ENCODE peak calls at places on chromosomes 3 and 15, in eight cellular contexts. C, L, F, K, Z, S, W and G are unnamed samples.

GRCh38 chr3:18630295-18630694 is 205.2 kb upstream of the SATB1 start:
- DNase-seq in C (no peak), L (no peak), F (no peak), K (no peak), Z (no peak), S (no peak), W (no peak), G (no peak)

GRCh38 chr3:52399131-52399530 is 45.8 kb downstream of the SEMA3G start:
- DNase-seq in C (no peak), L (no peak), F (no peak), K (no peak), Z (no peak), S (no peak), W (no peak), G (no peak)

GRCh38 chr3:158528306-158528705 is 42.7 kb upstream of the MLF1 start:
- DNase-seq in C (no peak), L (no peak), F (no peak), K (no peak), Z (no peak), S (no peak), W (no peak), G (no peak)

GRCh38 chr3:145704020-145704419 is 457.0 kb downstream of the PLOD2 start:
- DNase-seq in C (no peak), L (no peak), F (no peak), K (no peak), Z (no peak), S (no peak), W (no peak), G (no peak)

GRCh38 chr15:57172925-57173324 is 203.4 kb upstream of the CGNL1 start:
- DNase-seq in C (no peak), L (no peak), F (peak; percentile 57), K (no peak), Z (no peak), S (no peak), W (no peak), G (no peak)

GRCh38 chr15:27958911-27959598 is 140.1 kb downstream of the OCA2 start:
- DNase-seq in C (no peak), L (no peak), F (peak; percentile 40), K (no peak), Z (no peak), S (no peak), W (no peak), G (no peak)

GRCh38 chr3:129626744-129627349 is 20.4 kb upstream of the PLXND1 start:
- DNase-seq in C (peak; percentile 29), L (peak; percentile 70), F (peak; percentile 81), K (peak; percentile 98), Z (peak; percentile 79), S (peak; percentile 65), W (no peak), G (peak; percentile 49)

GRCh38 chr3:172334743-172335142 is 113.5 kb downstream of the GHSR start:
- DNase-seq in C (no peak), L (no peak), F (no peak), K (no peak), Z (no peak), S (no peak), W (no peak), G (no peak)

GRCh38 chr3:61442696-61443095 is 118.7 kb upstream of the PTPRG start:
- DNase-seq in C (no peak), L (no peak), F (peak; percentile 7), K (no peak), Z (no peak), S (no peak), W (no peak), G (no peak)

GRCh38 chr3:40116478-40117162 is 192.9 kb upstream of the EIF1B start:
- DNase-seq in C (no peak), L (no peak), F (peak; percentile 78), K (no peak), Z (no peak), S (no peak), W (no peak), G (no peak)

GRCh38 chr15:78872155-78872971 is at the start of gene MORF4L1:
- DNase-seq in C (peak; percentile 97), L (peak; percentile 97), F (peak; percentile 94), K (peak; percentile 95), Z (peak; percentile 95), S (peak; percentile 82), W (peak; percentile 73), G (peak; percentile 66)

GRCh38 chr3:187183210-187183862 is 13.9 kb upstream of the RTP1 start:
- DNase-seq in C (no peak), L (no peak), F (peak; percentile 71), K (no peak), Z (no peak), S (no peak), W (no peak), G (peak; percentile 69)

GRCh38 chr3:98596902-98597500 is 3.6 kb upstream of the CPOX start:
- DNase-seq in C (peak; percentile 34), L (no peak), F (no peak), K (no peak), Z (no peak), S (no peak), W (no peak), G (peak; percentile 15)